ENCODE peak calls at places on chromosomes 6 and 20, in four cellular contexts. W, U, D and F are unnamed samples.

GRCh38 chr6:162485464-162485863 is 242.1 kb downstream of the PRKN start:
- DNase-seq in W (no peak), U (no peak), D (no peak), F (no peak)

GRCh38 chr6:22642254-22642653 is 72.9 kb downstream of the HDGFL1 start:
- DNase-seq in W (no peak), U (no peak), D (no peak), F (peak)

GRCh38 chr20:51802170-51802745 is at the start of gene SALL4:
- DNase-seq in W (no peak), U (no peak), D (no peak), F (peak)

GRCh38 chr6:81772741-81773140 is 20.3 kb upstream of the TENT5A start:
- DNase-seq in W (no peak), U (no peak), D (no peak), F (peak)

GRCh38 chr20:54680872-54681297 is 205.5 kb downstream of the DOK5 start:
- DNase-seq in W (no peak), U (peak), D (peak), F (peak)

GRCh38 chr6:157487110-157487773 is 106.3 kb downstream of the ZDHHC14 start:
- DNase-seq in W (peak), U (no peak), D (no peak), F (no peak)

GRCh38 chr6:15501806-15502450 is 160.9 kb downstream of the DTNBP1 start:
- DNase-seq in W (no peak), U (no peak), D (no peak), F (peak)

GRCh38 chr6:103617642-103618041 is 1242.1 kb downstream of the HACE1 start:
- DNase-seq in W (no peak), U (no peak), D (no peak), F (no peak)

GRCh38 chr20:2429061-2429460 is 41.5 kb downstream of the SNRPB start:
- DNase-seq in W (no peak), U (no peak), D (no peak), F (no peak)

GRCh38 chr6:93786474-93787330 is 367.3 kb upstream of the EPHA7 start:
- DNase-seq in W (no peak), U (no peak), D (no peak), F (no peak)